ENCODE peak calls at places on chromosomes 5 and 9, in six cellular contexts. One of them, this sample, is unnamed.

GRCh38 chr9:75615284-75615683 is 275.2 kb upstream of the PCSK5 start:
- DNase-seq in mesendoderm: peak; percentile 17
- DNase-seq in IMR-90: no peak
- DNase-seq in neuronal stem cell: no peak
- DNase-seq in H1: no peak
- DNase-seq in mesenchymal stem cell: no peak
- DNase-seq in this sample: no peak

GRCh38 chr5:180618830-180619562 is 27.7 kb upstream of the SCGB3A1 start:
- DNase-seq in IMR-90: peak; percentile 47
- DNase-seq in mesendoderm: peak; percentile 81
- DNase-seq in H1: peak; percentile 85
- DNase-seq in neuronal stem cell: peak; percentile 62
- DNase-seq in mesenchymal stem cell: peak; percentile 48
- DNase-seq in this sample: peak; percentile 60

GRCh38 chr9:1100945-1101344 is 50.8 kb downstream of the DMRT2 start:
- DNase-seq in mesendoderm: peak; percentile 82
- DNase-seq in H1: peak; percentile 74
- DNase-seq in mesenchymal stem cell: no peak
- DNase-seq in neuronal stem cell: peak; percentile 53
- DNase-seq in IMR-90: peak; percentile 16
- DNase-seq in this sample: peak; percentile 14

GRCh38 chr5:179188636-179189035 is 128.5 kb downstream of the ZNF354C start:
- DNase-seq in mesenchymal stem cell: no peak
- DNase-seq in neuronal stem cell: no peak
- DNase-seq in mesendoderm: no peak
- DNase-seq in H1: no peak
- DNase-seq in IMR-90: no peak
- DNase-seq in this sample: no peak

GRCh38 chr5:55344392-55344992 is 36.7 kb downstream of the MTREX start:
- DNase-seq in mesenchymal stem cell: peak; percentile 73
- DNase-seq in mesendoderm: peak; percentile 65
- DNase-seq in neuronal stem cell: peak; percentile 47
- DNase-seq in H1: peak; percentile 76
- DNase-seq in IMR-90: peak; percentile 70
- DNase-seq in this sample: peak; percentile 84

GRCh38 chr9:133712221-133713100 is 25.7 kb downstream of the SARDH start:
- DNase-seq in mesendoderm: no peak
- DNase-seq in neuronal stem cell: no peak
- DNase-seq in H1: no peak
- DNase-seq in mesenchymal stem cell: no peak
- DNase-seq in IMR-90: no peak
- DNase-seq in this sample: no peak

GRCh38 chr9:132609829-132610228 is 27.4 kb downstream of the BARHL1 start:
- DNase-seq in H1: no peak
- DNase-seq in mesendoderm: no peak
- DNase-seq in IMR-90: peak; percentile 96
- DNase-seq in neuronal stem cell: no peak
- DNase-seq in mesenchymal stem cell: peak; percentile 92
- DNase-seq in this sample: peak; percentile 10

GRCh38 chr9:136539427-136540412 is 6.1 kb downstream of the NOTCH1 start:
- DNase-seq in neuronal stem cell: no peak
- DNase-seq in mesendoderm: peak; percentile 79
- DNase-seq in IMR-90: no peak
- DNase-seq in mesenchymal stem cell: peak; percentile 79
- DNase-seq in H1: no peak
- DNase-seq in this sample: peak; percentile 86

GRCh38 chr5:175385691-175386360 is 58.2 kb downstream of the DRD1 start:
- DNase-seq in H1: no peak
- DNase-seq in IMR-90: peak; percentile 69
- DNase-seq in neuronal stem cell: no peak
- DNase-seq in mesendoderm: no peak
- DNase-seq in mesenchymal stem cell: no peak
- DNase-seq in this sample: no peak

GRCh38 chr9:89676281-89676680 is 71.5 kb downstream of the GADD45G start:
- DNase-seq in mesendoderm: no peak
- DNase-seq in IMR-90: no peak
- DNase-seq in neuronal stem cell: no peak
- DNase-seq in H1: no peak
- DNase-seq in mesenchymal stem cell: no peak
- DNase-seq in this sample: no peak

GRCh38 chr5:94288937-94289336 is 329.5 kb downstream of the KIAA0825 start:
- DNase-seq in mesendoderm: no peak
- DNase-seq in mesenchymal stem cell: no peak
- DNase-seq in neuronal stem cell: no peak
- DNase-seq in H1: no peak
- DNase-seq in IMR-90: peak; percentile 63
- DNase-seq in this sample: no peak

GRCh38 chr5:157858527-157859226 is at the start of gene CLINT1:
- DNase-seq in H1: peak; percentile 92
- DNase-seq in neuronal stem cell: peak; percentile 80
- DNase-seq in mesenchymal stem cell: peak; percentile 90
- DNase-seq in IMR-90: peak; percentile 83
- DNase-seq in mesendoderm: peak; percentile 96
- DNase-seq in this sample: peak; percentile 88
- H2BK5ac ChIP-seq in H1: peak within 1 kb of the TSS; percentile 95
- H2BK5ac ChIP-seq in neuronal stem cell: peak within 1 kb of the TSS; percentile 95
- H2BK5ac ChIP-seq in mesenchymal stem cell: peak within 1 kb of the TSS; percentile 37
- H2BK5ac ChIP-seq in IMR-90: peak within 1 kb of the TSS; percentile 92
- H2BK5ac ChIP-seq in mesendoderm: peak within 1 kb of the TSS; percentile 92
- H2BK5ac ChIP-seq in this sample: peak within 1 kb of the TSS; percentile 27

GRCh38 chr9:127767909-127768331 is 10.5 kb downstream of the SH2D3C start:
- DNase-seq in IMR-90: peak; percentile 41
- DNase-seq in mesenchymal stem cell: peak; percentile 72
- DNase-seq in neuronal stem cell: no peak
- DNase-seq in mesendoderm: peak; percentile 76
- DNase-seq in H1: no peak
- DNase-seq in this sample: no peak
- H3K4me3 ChIP-seq in IMR-90: no peak overlapping the region
- H3K4me3 ChIP-seq in mesenchymal stem cell: no peak overlapping the region
- H3K4me3 ChIP-seq in neuronal stem cell: no peak overlapping the region
- H3K4me3 ChIP-seq in mesendoderm: no peak overlapping the region
- H3K4me3 ChIP-seq in H1: no peak overlapping the region
- H3K4me3 ChIP-seq in this sample: no peak overlapping the region

GRCh38 chr5:142360051-142360498 is 35.3 kb upstream of the SPRY4 start:
- DNase-seq in IMR-90: no peak
- DNase-seq in mesendoderm: peak; percentile 92
- DNase-seq in neuronal stem cell: no peak
- DNase-seq in mesenchymal stem cell: no peak
- DNase-seq in H1: no peak
- DNase-seq in this sample: no peak
- H2BK5ac ChIP-seq in IMR-90: no peak overlapping the region
- H2BK5ac ChIP-seq in mesendoderm: peak overlapping the region; percentile 98
- H2BK5ac ChIP-seq in neuronal stem cell: no peak overlapping the region
- H2BK5ac ChIP-seq in mesenchymal stem cell: no peak overlapping the region
- H2BK5ac ChIP-seq in H1: peak overlapping the region; percentile 75
- H2BK5ac ChIP-seq in this sample: no peak overlapping the region

GRCh38 chr9:103355000-103355399 is 359.9 kb downstream of the CYLC2 start:
- DNase-seq in mesendoderm: no peak
- DNase-seq in H1: no peak
- DNase-seq in mesenchymal stem cell: no peak
- DNase-seq in IMR-90: no peak
- DNase-seq in neuronal stem cell: no peak
- DNase-seq in this sample: no peak
- H3K4me3 ChIP-seq in mesendoderm: no peak overlapping the region
- H3K4me3 ChIP-seq in H1: no peak overlapping the region
- H3K4me3 ChIP-seq in mesenchymal stem cell: no peak overlapping the region
- H3K4me3 ChIP-seq in IMR-90: no peak overlapping the region
- H3K4me3 ChIP-seq in neuronal stem cell: no peak overlapping the region
- H3K4me3 ChIP-seq in this sample: no peak overlapping the region

GRCh38 chr9:72459308-72459707 is 62.1 kb upstream of the TMC1 start:
- DNase-seq in mesenchymal stem cell: no peak
- DNase-seq in mesendoderm: no peak
- DNase-seq in IMR-90: no peak
- DNase-seq in H1: no peak
- DNase-seq in neuronal stem cell: no peak
- DNase-seq in this sample: no peak
- H2BK5ac ChIP-seq in mesenchymal stem cell: no peak overlapping the region
- H2BK5ac ChIP-seq in mesendoderm: no peak overlapping the region
- H2BK5ac ChIP-seq in IMR-90: no peak overlapping the region
- H2BK5ac ChIP-seq in H1: no peak overlapping the region
- H2BK5ac ChIP-seq in neuronal stem cell: no peak overlapping the region
- H2BK5ac ChIP-seq in this sample: no peak overlapping the region

DNA sequence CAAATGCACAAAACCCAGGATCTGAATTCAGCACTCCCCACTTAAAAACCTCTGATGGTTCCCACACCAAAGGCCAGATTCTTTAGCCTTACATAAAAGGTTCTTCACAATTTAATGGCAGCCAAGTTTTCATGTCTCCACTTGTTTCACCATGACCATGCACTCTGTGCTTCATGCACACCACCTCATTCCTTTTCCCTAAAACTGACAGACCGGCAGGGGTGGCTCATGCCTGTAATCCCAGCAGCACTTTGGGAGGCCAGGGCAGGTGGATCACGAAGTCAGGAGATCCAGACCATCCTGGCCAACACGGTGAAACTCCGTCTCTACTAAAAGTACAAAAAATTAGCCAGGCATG is 150.4 kb downstream of the SEMA6A start:
- DNase-seq in mesenchymal stem cell: no peak
- DNase-seq in mesendoderm: no peak
- DNase-seq in neuronal stem cell: no peak
- DNase-seq in H1: no peak
- DNase-seq in IMR-90: no peak
- DNase-seq in this sample: no peak
- H3K4me3 ChIP-seq in mesenchymal stem cell: no peak overlapping the region
- H3K4me3 ChIP-seq in mesendoderm: no peak overlapping the region
- H3K4me3 ChIP-seq in neuronal stem cell: no peak overlapping the region
- H3K4me3 ChIP-seq in H1: no peak overlapping the region
- H3K4me3 ChIP-seq in IMR-90: no peak overlapping the region
- H3K4me3 ChIP-seq in this sample: no peak overlapping the region

GRCh38 chr9:36346578-36346977 is 53.5 kb downstream of the RNF38 start:
- DNase-seq in H1: no peak
- DNase-seq in IMR-90: no peak
- DNase-seq in mesenchymal stem cell: no peak
- DNase-seq in neuronal stem cell: no peak
- DNase-seq in mesendoderm: no peak
- DNase-seq in this sample: no peak

GRCh38 chr9:36341936-36342577 is 58.0 kb downstream of the RNF38 start:
- DNase-seq in H1: no peak
- DNase-seq in mesendoderm: no peak
- DNase-seq in mesenchymal stem cell: no peak
- DNase-seq in IMR-90: no peak
- DNase-seq in neuronal stem cell: no peak
- DNase-seq in this sample: no peak

GRCh38 chr9:36345103-36345846 is 54.8 kb downstream of the RNF38 start:
- DNase-seq in mesenchymal stem cell: no peak
- DNase-seq in neuronal stem cell: no peak
- DNase-seq in IMR-90: no peak
- DNase-seq in mesendoderm: peak; percentile 81
- DNase-seq in H1: no peak
- DNase-seq in this sample: peak; percentile 13
- H2BK5ac ChIP-seq in mesenchymal stem cell: no peak overlapping the region
- H2BK5ac ChIP-seq in neuronal stem cell: no peak overlapping the region
- H2BK5ac ChIP-seq in IMR-90: no peak overlapping the region
- H2BK5ac ChIP-seq in mesendoderm: no peak overlapping the region
- H2BK5ac ChIP-seq in H1: no peak overlapping the region
- H2BK5ac ChIP-seq in this sample: no peak overlapping the region

This sample was measured in trophoblast cell.